ENCODE peak calls at places on chromosomes 16 and 17, in ten cellular contexts. V is IMR-90; D is GM03348; E is HTR-8/SVneo; L is stimulated activated CD4-positive, alpha-beta T cell treated with anti-CD3 and anti-CD28 coated beads, Interleukin-12 subunit alpha, Interleukin-12 subunit beta, amount 100 ng/mL, for 24 hours; X is Right ventricle myocardium superior; U is endothelial cell; W is GM23248; B is fibroblast of the aortic adventitia; G is epithelial cell of esophagus. I is an unnamed sample.
A peak's percentile ranks its signal among the peaks of the same experiment; 100 is the strongest.

GRCh38 chr17:35433075-35433894 is 985 bp upstream of the SLFN12 start:
- DNase-seq in V (peak; percentile 100), D (peak; percentile 93), E (peak; percentile 95), L (peak; percentile 62), X (peak; percentile 74), U (peak; percentile 42), W (peak; percentile 98), B (peak; percentile 99), G (peak; percentile 99), I (peak; percentile 79)

GRCh38 chr17:77356690-77357201 is 216.0 kb downstream of the SEC14L1 start:
- DNase-seq in V (no peak), D (no peak), E (no peak), L (no peak), X (no peak), U (peak; percentile 21), W (no peak), B (no peak), G (no peak), I (no peak)

GRCh38 chr16:57590654-57591085 is 37.8 kb upstream of the ADGRG1 start:
- DNase-seq in V (peak; percentile 80), D (peak; percentile 66), E (peak; percentile 37), L (no peak), X (no peak), U (no peak), W (peak; percentile 86), B (peak; percentile 86), G (peak; percentile 93), I (no peak)

GRCh38 chr17:40317345-40317873 is 8.4 kb downstream of the RARA start:
- DNase-seq in V (peak; percentile 70), D (peak; percentile 73), E (no peak), L (no peak), X (no peak), U (peak; percentile 68), W (peak; percentile 87), B (peak; percentile 72), G (peak; percentile 79), I (peak; percentile 55)

GRCh38 chr17:15171433-15172047 is 93.6 kb downstream of the PMP22 start:
- DNase-seq in V (peak; percentile 75), D (peak; percentile 88), E (peak; percentile 86), L (peak; percentile 28), X (peak; percentile 75), U (peak; percentile 85), W (peak; percentile 87), B (peak; percentile 71), G (peak; percentile 65), I (peak; percentile 23)

GRCh38 chr17:70168044-70168978 is 1.0 kb upstream of the KCNJ2 start:
- DNase-seq in V (peak; percentile 81), D (peak; percentile 69), E (peak; percentile 28), L (peak; percentile 9), X (peak; percentile 71), U (peak; percentile 64), W (peak; percentile 71), B (peak; percentile 70), G (peak; percentile 82), I (peak; percentile 30)

GRCh38 chr17:43033947-43034622 is 9.1 kb downstream of the RND2 start:
- DNase-seq in V (no peak), D (no peak), E (no peak), L (no peak), X (no peak), U (no peak), W (no peak), B (no peak), G (no peak), I (no peak)

GRCh38 chr16:81917375-81917774 is 93.9 kb downstream of the SDR42E1 start:
- DNase-seq in V (no peak), D (no peak), E (no peak), L (no peak), X (no peak), U (no peak), W (no peak), B (no peak), G (no peak), I (no peak)

GRCh38 chr16:67762385-67762784 is 43.3 kb upstream of the GFOD2 start:
- DNase-seq in V (no peak), D (no peak), E (no peak), L (no peak), X (no peak), U (no peak), W (no peak), B (no peak), G (peak; percentile 30), I (no peak)